ENCODE peak calls at places on chromosomes 12 and 14, in eight cellular contexts. S, F, G, I, E, M, Q and H are unnamed samples.

GRCh38 chr12:49367381-49368239 is at the start of gene SPATS2:
- DNase-seq in S (peak; percentile 98), F (peak; percentile 90), G (peak; percentile 93), I (no peak), E (peak; percentile 95), M (peak; percentile 90), Q (peak; percentile 97), H (no peak)

GRCh38 chr14:93304771-93305170 is 28.1 kb downstream of the BTBD7 start:
- DNase-seq in S (no peak), F (no peak), G (no peak), I (no peak), E (no peak), M (no peak), Q (no peak), H (no peak)

GRCh38 chr12:113246478-113247122 is 25.3 kb downstream of the TPCN1 start:
- DNase-seq in S (no peak), F (no peak), G (peak; percentile 46), I (no peak), E (no peak), M (peak; percentile 48), Q (no peak), H (peak; percentile 45)

GRCh38 chr12:108342985-108343384 is 3.9 kb upstream of the CMKLR1 start:
- DNase-seq in S (no peak), F (no peak), G (no peak), I (no peak), E (no peak), M (no peak), Q (no peak), H (no peak)

GRCh38 chr14:58238252-58239247 is 6.1 kb upstream of the PSMA3 start:
- DNase-seq in S (no peak), F (peak; percentile 56), G (peak; percentile 51), I (no peak), E (no peak), M (peak; percentile 29), Q (no peak), H (no peak)

GRCh38 chr12:120220838-120221575 is 20.1 kb upstream of the RPLP0 start:
- DNase-seq in S (no peak), F (no peak), G (no peak), I (no peak), E (no peak), M (no peak), Q (no peak), H (no peak)

GRCh38 chr14:101732128-101732527 is 29.4 kb upstream of the PPP2R5C start:
- DNase-seq in S (no peak), F (no peak), G (no peak), I (no peak), E (no peak), M (no peak), Q (no peak), H (no peak)

GRCh38 chr12:119475650-119476049 is 117.9 kb upstream of the TMEM233 start:
- DNase-seq in S (no peak), F (no peak), G (no peak), I (no peak), E (no peak), M (no peak), Q (no peak), H (no peak)

GRCh38 chr12:95674631-95675030 is 115.9 kb downstream of the NTN4 start:
- DNase-seq in S (no peak), F (no peak), G (no peak), I (no peak), E (no peak), M (no peak), Q (no peak), H (no peak)

GRCh38 chr12:131959137-131959536 is 9.4 kb downstream of the EP400 start:
- DNase-seq in S (no peak), F (no peak), G (no peak), I (no peak), E (no peak), M (no peak), Q (no peak), H (no peak)

GRCh38 chr14:31180299-31181051 is 27.1 kb downstream of the HECTD1 start:
- DNase-seq in S (no peak), F (no peak), G (no peak), I (no peak), E (no peak), M (no peak), Q (no peak), H (no peak)

GRCh38 chr12:122309564-122310121 is 43.3 kb upstream of the VPS33A start:
- DNase-seq in S (no peak), F (no peak), G (no peak), I (no peak), E (no peak), M (no peak), Q (no peak), H (no peak)

GRCh38 chr14:65794674-65795279 is 382.2 kb downstream of the FUT8 start:
- DNase-seq in S (no peak), F (no peak), G (no peak), I (no peak), E (no peak), M (no peak), Q (no peak), H (no peak)

GRCh38 chr14:95679995-95680735 is 6.1 kb upstream of the TCL1B start:
- DNase-seq in S (no peak), F (no peak), G (no peak), I (no peak), E (no peak), M (no peak), Q (no peak), H (no peak)

DNA sequence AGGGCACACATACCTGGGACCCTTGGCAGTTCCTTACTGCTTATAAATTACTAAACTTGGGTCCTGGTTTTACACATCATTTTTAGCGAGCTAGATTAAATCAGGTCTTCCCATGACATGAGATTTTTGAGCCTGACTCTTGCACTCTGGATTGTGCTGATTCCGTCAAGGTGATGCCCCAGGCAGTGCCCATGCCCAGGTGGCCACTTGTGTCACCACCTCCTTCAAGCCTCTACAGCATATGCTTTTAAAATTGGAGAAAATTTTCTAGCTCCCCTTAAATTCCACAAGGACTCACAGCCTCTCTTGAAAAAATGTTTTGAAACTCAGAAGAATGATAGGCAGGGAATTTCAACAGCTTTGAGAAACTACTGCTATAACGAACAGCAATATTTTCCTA is 9.6 kb downstream of the PTPN21 start:
- DNase-seq in S (no peak), F (no peak), G (no peak), I (no peak), E (no peak), M (no peak), Q (no peak), H (no peak)
- TF ChIP-seq CTCF in S (no peak), F (no peak), G (no peak), I (no peak), E (no peak), M (no peak), Q (no peak), H (no peak)

GRCh38 chr12:89257355-89257754 is 94.9 kb downstream of the DUSP6 start:
- DNase-seq in S (no peak), F (no peak), G (no peak), I (no peak), E (no peak), M (no peak), Q (no peak), H (no peak)
- H3K36me3 ChIP-seq in S (no peaks in the 10 kb centered on the region), F (no peaks in the 10 kb centered on the region), G (no peaks in the 10 kb centered on the region), I (no peaks in the 10 kb centered on the region), E (no peaks in the 10 kb centered on the region), M (no peaks in the 10 kb centered on the region), Q (no peaks in the 10 kb centered on the region), H (no peaks in the 10 kb centered on the region)

GRCh38 chr12:94601972-94602517 is 48.3 kb downstream of the TMCC3 start:
- DNase-seq in S (no peak), F (no peak), G (no peak), I (no peak), E (no peak), M (no peak), Q (no peak), H (no peak)
- TF ChIP-seq CTCF in S (no peak), F (no peak), G (no peak), I (no peak), E (no peak), M (no peak), Q (no peak), H (no peak)

GRCh38 chr12:124478416-124478815 is 89.0 kb downstream of the NCOR2 start:
- DNase-seq in S (no peak), F (no peak), G (no peak), I (no peak), E (no peak), M (no peak), Q (no peak), H (no peak)
- H3K36me3 ChIP-seq in S (peaks cover 65% of the 10 kb centered on the region), F (no peaks in the 10 kb centered on the region), G (no peaks in the 10 kb centered on the region), I (peaks cover 30% of the 10 kb centered on the region), E (peaks cover 39% of the 10 kb centered on the region), M (peaks cover 4% of the 10 kb centered on the region), Q (peaks cover 47% of the 10 kb centered on the region), H (peaks cover 81% of the 10 kb centered on the region)

DNA sequence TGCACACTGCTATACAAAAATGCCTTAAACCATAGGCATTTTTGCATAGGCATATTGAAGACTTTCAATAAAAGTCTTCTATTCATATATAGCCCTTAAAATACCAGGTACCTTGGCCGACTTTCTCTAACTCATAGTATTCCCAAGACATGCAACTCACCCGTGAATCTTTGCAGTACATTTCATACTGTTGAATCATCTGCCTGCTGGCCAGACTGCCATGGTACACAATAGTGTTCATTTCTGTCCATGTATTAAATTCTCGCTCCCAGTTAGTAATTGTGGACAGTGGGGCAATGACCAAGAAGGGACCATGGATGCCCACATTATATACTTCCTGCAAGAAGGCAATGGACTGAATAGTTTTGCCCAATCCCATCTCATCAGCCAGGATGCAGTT is 24.3 kb upstream of the SUPT16H start:
- DNase-seq in S (no peak), F (no peak), G (no peak), I (no peak), E (no peak), M (no peak), Q (no peak), H (no peak)
- TF ChIP-seq CTCF in S (no peak), F (no peak), G (no peak), I (no peak), E (no peak), M (no peak), Q (no peak), H (no peak)

DNA sequence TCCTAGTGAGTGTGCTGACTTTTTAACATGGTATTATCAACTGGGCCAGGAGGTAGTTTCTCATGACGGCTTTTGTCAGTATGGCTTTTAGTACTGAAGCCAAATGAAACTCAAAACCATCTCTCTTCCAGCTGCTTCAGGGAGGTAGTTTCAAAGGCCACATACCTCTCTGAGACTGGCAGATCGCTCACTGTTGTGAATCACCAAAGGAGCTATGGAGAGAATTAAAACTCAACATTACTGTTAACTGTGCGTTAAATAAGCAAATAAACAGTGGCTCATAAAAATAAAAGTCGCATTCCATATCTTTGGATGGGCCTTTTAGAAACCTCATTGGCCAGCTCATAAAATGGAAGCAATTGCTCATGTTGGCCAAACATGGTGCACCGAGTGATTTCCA is 141.1 kb downstream of the HMGA2 start:
- DNase-seq in S (no peak), F (no peak), G (no peak), I (no peak), E (no peak), M (no peak), Q (no peak), H (no peak)
- H3K36me3 ChIP-seq in S (no peaks in the 10 kb centered on the region), F (no peaks in the 10 kb centered on the region), G (no peaks in the 10 kb centered on the region), I (no peaks in the 10 kb centered on the region), E (no peaks in the 10 kb centered on the region), M (no peaks in the 10 kb centered on the region), Q (no peaks in the 10 kb centered on the region), H (no peaks in the 10 kb centered on the region)